ENCODE peak calls at places on chromosomes 7 and 10, in seven cellular contexts. S is endodermal cell, K is mesendoderm, W is IMR-90, U is adipocyte, N is GM23248, P is neuronal stem cell. F is an unnamed sample. For H3K4me1, the result is how much of the 10 kb centered on the place peaks cover.

GRCh38 chr7:107384025-107384424 is 85.8 kb upstream of the GPR22 start:
- DNase-seq in S (no peak), K (peak), N (no peak), W (no peak), P (no peak), U (no peak), F (no peak)

GRCh38 chr7:5357951-5358350 is 65.7 kb downstream of the TNRC18 start:
- DNase-seq in W (no peak), U (no peak), P (no peak), K (no peak), N (no peak), S (no peak), F (peak)

GRCh38 chr7:77222065-77222464 is 22.4 kb upstream of the FGL2 start:
- DNase-seq in U (no peak), N (no peak), P (no peak), K (no peak), S (no peak), W (no peak), F (no peak)

GRCh38 chr10:69501657-69502056 is 50.4 kb downstream of the TSPAN15 start:
- DNase-seq in S (peak), U (no peak), W (no peak), K (no peak), N (no peak), P (no peak), F (no peak)

GRCh38 chr7:21636694-21637093 is 93.9 kb downstream of the DNAH11 start:
- DNase-seq in S (no peak), N (no peak), W (no peak), P (no peak), K (no peak), U (no peak), F (no peak)

GRCh38 chr10:132978542-132978941 is 36.2 kb upstream of the CFAP46 start:
- DNase-seq in S (no peak), P (no peak), W (no peak), K (no peak), U (no peak), N (no peak), F (no peak)

GRCh38 chr10:114603943-114604342 is 54.1 kb downstream of the ABLIM1 start:
- DNase-seq in U (no peak), P (no peak), W (no peak), K (no peak), S (no peak), N (no peak), F (peak)

GRCh38 chr7:85890244-85890811 is 703.5 kb upstream of the SEMA3D start:
- DNase-seq in W (peak), P (peak), N (peak), S (no peak), U (peak), K (peak), F (peak)

GRCh38 chr10:63707254-63707910 is 186.2 kb downstream of the REEP3 start:
- DNase-seq in U (peak), N (peak), W (peak), S (no peak), P (no peak), K (peak), F (peak)

GRCh38 chr7:148524479-148525173 is 65.9 kb upstream of the C7orf33 start:
- DNase-seq in U (no peak), K (no peak), N (no peak), P (no peak), W (no peak), S (no peak), F (no peak)

GRCh38 chr10:48634198-48634983 is 29.5 kb upstream of the ARHGAP22 start:
- DNase-seq in W (peak), K (no peak), U (peak), P (no peak), S (no peak), N (peak), F (peak)

GRCh38 chr7:33432825-33433224 is 303.5 kb downstream of the BBS9 start:
- DNase-seq in P (no peak), U (no peak), K (no peak), S (no peak), W (no peak), N (no peak), F (no peak)

GRCh38 chr7:27151945-27152815 is at the start of gene HOXA3:
- DNase-seq in N (peak), P (no peak), W (peak), U (peak), K (no peak), S (peak), F (peak)

GRCh38 chr7:117764031-117764430 is 109.2 kb downstream of the CTTNBP2 start:
- DNase-seq in K (no peak), W (no peak), U (no peak), P (no peak), S (no peak), N (no peak), F (no peak)

GRCh38 chr10:124636271-124636993 is 107.7 kb downstream of the FAM53B start:
- DNase-seq in W (no peak), N (no peak), P (no peak), S (no peak), K (no peak), U (no peak), F (no peak)

GRCh38 chr10:108204528-108205313 is 1040.2 kb upstream of the SORCS1 start:
- DNase-seq in P (peak), S (peak), W (no peak), N (peak), U (peak), K (peak), F (peak)

GRCh38 chr10:77685494-77685893 is 47.9 kb upstream of the KCNMA1 start:
- DNase-seq in P (no peak), K (no peak), S (peak), W (no peak), U (no peak), N (no peak), F (no peak)

GRCh38 chr10:1195828-1196227 is 139.6 kb downstream of the WDR37 start:
- DNase-seq in U (no peak), P (no peak), N (no peak), K (peak), S (peak), W (no peak), F (no peak)

GRCh38 chr7:121259826-121260225 is 69.0 kb upstream of the WNT16 start:
- DNase-seq in P (no peak), U (no peak), K (no peak), S (no peak), N (no peak), W (no peak), F (no peak)

GRCh38 chr10:17013131-17013530 is 116.5 kb downstream of the CUBN start:
- DNase-seq in K (no peak), W (no peak), N (no peak), S (peak), U (no peak), P (no peak), F (no peak)

GRCh38 chr7:11188529-11189310 is 215.0 kb downstream of the PHF14 start:
- DNase-seq in K (no peak), U (no peak), N (no peak), S (no peak), W (no peak), P (no peak), F (no peak)

GRCh38 chr10:109837384-109837783 is 85.9 kb downstream of the XPNPEP1 start:
- DNase-seq in W (no peak), N (no peak), K (no peak), S (no peak), P (no peak), U (no peak), F (no peak)

GRCh38 chr10:94103902-94104301 is 110.2 kb downstream of the PLCE1 start:
- DNase-seq in P (no peak), N (peak), K (no peak), U (peak), W (peak), S (no peak), F (peak)

GRCh38 chr7:86257894-86258293 is 385.8 kb upstream of the GRM3 start:
- DNase-seq in S (no peak), P (no peak), K (no peak), W (no peak), U (no peak), N (no peak), F (no peak)

GRCh38 chr10:104293021-104293420 is 24.0 kb downstream of the GSTO2 start:
- DNase-seq in N (peak), P (no peak), U (no peak), S (no peak), W (peak), K (peak), F (no peak)

GRCh38 chr10:11448545-11449244 is 162.8 kb downstream of the USP6NL start:
- DNase-seq in N (no peak), U (no peak), P (no peak), S (no peak), K (no peak), W (no peak), F (no peak)
- H3K4me1 ChIP-seq in N (under half), U (under half), P (under half), S (under half), K (under half), W (under half), F (under half)

GRCh38 chr7:106153891-106154449 is 41.9 kb upstream of the SYPL1 start:
- DNase-seq in S (peak), N (peak), W (peak), P (peak), K (peak), U (peak), F (peak)
- H3K9ac ChIP-seq in S (no peak), N (no peak), W (no peak), P (no peak), K (no peak), U (no peak), F (no peak)

GRCh38 chr7:108802639-108803038 is 233.0 kb downstream of the DNAJB9 start:
- DNase-seq in W (no peak), U (no peak), S (no peak), K (no peak), P (no peak), N (no peak), F (no peak)
- H3K4me1 ChIP-seq in W (under half), U (under half), S (under half), K (under half), P (under half), N (under half), F (under half)

GRCh38 chr10:121926157-121926556 is 1.7 kb downstream of the ATE1 start:
- DNase-seq in S (no peak), U (peak), W (no peak), K (no peak), N (peak), P (no peak), F (no peak)
- H3K9ac ChIP-seq in S (no peak), U (peak), W (no peak), K (no peak), N (peak), P (no peak), F (no peak)

GRCh38 chr7:47185839-47186238 is 396.1 kb downstream of the TNS3 start:
- DNase-seq in U (no peak), W (no peak), P (no peak), K (no peak), N (no peak), S (no peak), F (no peak)

GRCh38 chr7:47183896-47184629 is 397.8 kb downstream of the TNS3 start:
- DNase-seq in P (no peak), S (no peak), K (no peak), N (no peak), U (no peak), W (no peak), F (no peak)

GRCh38 chr7:47186316-47186715 is 395.6 kb downstream of the TNS3 start:
- DNase-seq in K (no peak), S (no peak), P (no peak), W (no peak), U (no peak), N (no peak), F (no peak)

GRCh38 chr7:47181609-47182264 is 400.2 kb downstream of the TNS3 start:
- DNase-seq in N (no peak), K (no peak), P (no peak), S (no peak), W (no peak), U (no peak), F (no peak)

DNA sequence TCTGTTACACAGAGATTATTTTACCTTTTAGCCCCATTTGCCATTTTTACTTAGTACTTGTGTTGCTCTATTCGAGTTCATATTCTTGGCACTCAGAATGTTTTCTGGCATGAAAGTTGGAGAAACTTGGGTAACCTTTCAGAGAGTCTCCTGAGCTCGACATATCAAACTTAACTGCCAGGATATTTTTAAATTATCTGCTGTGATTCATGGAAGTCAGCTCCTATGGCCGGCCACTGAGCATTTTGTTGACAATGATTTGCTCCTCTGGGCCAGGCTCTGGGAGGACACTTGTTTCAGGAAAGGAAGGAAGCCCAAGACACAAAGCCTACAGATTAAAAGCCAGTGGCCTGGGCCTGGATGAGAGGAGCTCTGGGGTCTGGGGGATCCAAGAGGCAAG is 396.7 kb downstream of the TNS3 start:
- DNase-seq in W (no peak), S (no peak), N (no peak), K (no peak), P (no peak), U (no peak), F (no peak)
- H3K4me1 ChIP-seq in W (under half), S (under half), N (under half), K (under half), P (under half), U (under half), F (under half)

DNA sequence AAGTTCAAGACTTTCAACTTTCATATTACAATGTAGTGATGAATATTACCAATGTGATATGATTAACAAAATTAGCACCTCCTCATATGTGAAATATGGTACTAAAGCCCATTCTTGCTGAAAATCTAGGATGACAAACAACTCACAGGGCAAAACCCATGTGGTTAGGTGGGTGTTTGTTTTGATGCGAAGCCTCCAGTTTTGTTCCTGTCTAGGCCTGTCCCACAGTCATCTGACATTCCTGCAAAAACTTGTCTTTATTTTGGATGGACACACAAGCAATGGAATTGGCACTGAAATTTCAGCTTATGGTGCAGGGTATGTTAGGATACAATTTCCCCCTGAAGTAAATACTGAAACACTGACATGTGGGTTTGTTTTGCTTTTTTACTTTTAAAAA is 95.3 kb downstream of the PARD3 start:
- DNase-seq in W (no peak), U (no peak), P (no peak), S (no peak), N (no peak), K (no peak), F (no peak)
- H3K9ac ChIP-seq in W (no peak), U (no peak), P (no peak), S (no peak), N (no peak), K (no peak), F (no peak)

GRCh38 chr7:25765110-25765509 is 386.9 kb upstream of the NFE2L3 start:
- DNase-seq in W (no peak), K (no peak), S (no peak), N (no peak), U (no peak), P (no peak), F (no peak)
- H3K4me1 ChIP-seq in W (under half), K (under half), S (under half), N (under half), U (under half), P (under half), F (under half)

GRCh38 chr10:5946786-5947185 is 30.6 kb downstream of the IL15RA start:
- DNase-seq in P (no peak), K (no peak), W (no peak), N (no peak), S (no peak), U (no peak), F (no peak)

GRCh38 chr10:5943536-5943935 is 33.8 kb downstream of the IL15RA start:
- DNase-seq in S (peak), U (peak), N (peak), P (no peak), K (no peak), W (peak), F (peak)

GRCh38 chr10:5945561-5946418 is 31.6 kb downstream of the IL15RA start:
- DNase-seq in K (peak), S (no peak), U (peak), N (peak), P (no peak), W (peak), F (peak)

GRCh38 chr10:5944389-5945202 is 32.7 kb downstream of the IL15RA start:
- DNase-seq in K (no peak), U (peak), N (peak), P (no peak), S (no peak), W (peak), F (peak)

GRCh38 chr10:5945203-5945534 is 32.2 kb downstream of the IL15RA start:
- DNase-seq in N (no peak), K (no peak), P (no peak), U (no peak), W (no peak), S (no peak), F (no peak)
- H3K9ac ChIP-seq in N (peak), K (no peak), P (no peak), U (peak), W (peak), S (no peak), F (peak)

GRCh38 chr10:62054408-62054807 is 152.9 kb downstream of the ARID5B start:
- DNase-seq in S (no peak), U (no peak), P (no peak), W (no peak), K (no peak), N (no peak), F (no peak)
- H3K4me1 ChIP-seq in S (under half), U (half or more), P (under half), W (under half), K (under half), N (half or more), F (under half)

GRCh38 chr10:102869290-102870198 is at the start of gene AS3MT:
- DNase-seq in N (peak), P (peak), U (peak), K (peak), S (peak), W (no peak), F (peak)
- H3K9ac ChIP-seq in N (peak), P (peak), U (peak), K (peak), S (peak), W (peak), F (peak)